ENCODE peak calls at places on chromosome 2, in eight cellular contexts. J is fibroblast of lung, A is heart right ventricle, L is heart left ventricle, T is H9, I is endothelial cell of umbilical vein, D is body of pancreas, B is RWPE2. V is an unnamed sample.

GRCh38 chr2:57453929-57454328 is 592.7 kb upstream of the VRK2 start:
- DNase-seq in A (no peak), T (no peak), B (no peak), L (no peak), I (no peak), D (no peak), J (no peak), V (no peak)

GRCh38 chr2:38825956-38826355 is 47.9 kb downstream of the GEMIN6 start:
- DNase-seq in L (no peak), T (no peak), J (no peak), I (no peak), A (no peak), D (no peak), B (no peak), V (no peak)

GRCh38 chr2:10915236-10915635 is 3.5 kb downstream of the KCNF1 start:
- DNase-seq in B (no peak), T (peak), L (no peak), D (no peak), I (no peak), A (no peak), J (no peak), V (no peak)

GRCh38 chr2:147173186-147173575 is 671.6 kb upstream of the ACVR2A start:
- DNase-seq in B (no peak), I (no peak), T (no peak), A (no peak), L (no peak), J (peak), D (no peak), V (no peak)

GRCh38 chr2:45962522-45962921 is 311.0 kb downstream of the PRKCE start:
- DNase-seq in I (peak), B (no peak), A (peak), J (peak), D (peak), L (peak), T (no peak), V (peak)

GRCh38 chr2:22281033-22281432 is 1103.9 kb upstream of the KLHL29 start:
- DNase-seq in A (peak), L (no peak), I (no peak), D (no peak), T (no peak), J (peak), B (no peak), V (peak)

GRCh38 chr2:15298769-15299168 is 262.4 kb downstream of the NBAS start:
- DNase-seq in A (no peak), I (no peak), J (peak), L (no peak), T (no peak), B (no peak), D (no peak), V (no peak)

GRCh38 chr2:101524811-101525430 is 50.0 kb upstream of the RFX8 start:
- DNase-seq in D (no peak), L (no peak), B (no peak), I (no peak), A (no peak), T (no peak), J (no peak), V (no peak)

GRCh38 chr2:39730685-39731302 is 48.3 kb downstream of the THUMPD2 start:
- DNase-seq in D (no peak), T (no peak), B (no peak), L (no peak), A (no peak), J (no peak), I (peak), V (peak)

GRCh38 chr2:78355967-78356366 is 669.5 kb upstream of the REG3G start:
- DNase-seq in L (no peak), D (no peak), B (no peak), T (no peak), I (no peak), A (no peak), J (no peak), V (no peak)

DNA sequence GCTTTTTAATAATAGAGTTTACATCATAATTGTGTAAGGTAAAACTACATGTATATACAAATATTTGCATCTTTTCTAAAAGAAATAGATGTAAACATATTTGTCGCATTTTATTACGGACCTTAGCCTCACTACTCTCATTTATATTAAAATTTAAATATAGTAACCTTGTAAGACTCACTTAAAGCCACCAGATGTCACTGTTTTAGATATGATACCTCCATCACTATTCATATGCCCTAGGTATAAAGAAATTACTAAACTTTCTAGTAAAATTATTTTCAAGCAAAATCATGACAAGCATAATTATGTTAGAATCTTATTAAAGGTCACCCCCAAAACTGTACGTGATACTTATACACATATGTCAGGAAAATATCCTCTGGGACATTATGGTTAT is 674.3 kb upstream of the REG3G start:
- DNase-seq in I (peak), A (no peak), B (no peak), D (no peak), L (no peak), T (no peak), J (no peak), V (no peak)
- TF ChIP-seq CTCF in I (no peak), A (no peak), B (peak), D (no peak), L (no peak), T (peak), J (no peak), V (no peak)

DNA sequence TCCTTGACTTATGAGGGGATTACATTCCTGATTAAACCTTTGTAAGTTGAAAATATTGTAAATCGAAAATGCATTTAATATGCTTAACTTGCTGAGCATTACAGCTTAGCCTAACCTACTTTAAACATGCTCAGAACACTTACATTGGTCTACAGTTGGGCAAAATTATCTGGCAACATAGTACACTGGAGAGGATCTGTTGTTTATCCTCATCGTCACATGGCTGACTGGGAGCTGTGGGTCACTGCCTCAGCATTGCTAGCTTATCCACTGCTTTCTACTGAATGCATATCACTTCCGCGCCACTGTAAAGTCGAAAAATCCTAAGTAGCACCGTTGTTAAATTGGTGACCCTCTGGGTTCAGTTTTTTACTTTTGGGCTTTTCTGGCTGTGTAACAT is 13.7 kb downstream of the PMS1 start:
- DNase-seq in J (no peak), L (no peak), B (no peak), D (no peak), A (no peak), T (no peak), I (no peak), V (no peak)
- H3K27ac ChIP-seq in J (no peak), L (no peak), B (no peak), D (no peak), A (no peak), T (no peak), I (no peak), V (no peak)

DNA sequence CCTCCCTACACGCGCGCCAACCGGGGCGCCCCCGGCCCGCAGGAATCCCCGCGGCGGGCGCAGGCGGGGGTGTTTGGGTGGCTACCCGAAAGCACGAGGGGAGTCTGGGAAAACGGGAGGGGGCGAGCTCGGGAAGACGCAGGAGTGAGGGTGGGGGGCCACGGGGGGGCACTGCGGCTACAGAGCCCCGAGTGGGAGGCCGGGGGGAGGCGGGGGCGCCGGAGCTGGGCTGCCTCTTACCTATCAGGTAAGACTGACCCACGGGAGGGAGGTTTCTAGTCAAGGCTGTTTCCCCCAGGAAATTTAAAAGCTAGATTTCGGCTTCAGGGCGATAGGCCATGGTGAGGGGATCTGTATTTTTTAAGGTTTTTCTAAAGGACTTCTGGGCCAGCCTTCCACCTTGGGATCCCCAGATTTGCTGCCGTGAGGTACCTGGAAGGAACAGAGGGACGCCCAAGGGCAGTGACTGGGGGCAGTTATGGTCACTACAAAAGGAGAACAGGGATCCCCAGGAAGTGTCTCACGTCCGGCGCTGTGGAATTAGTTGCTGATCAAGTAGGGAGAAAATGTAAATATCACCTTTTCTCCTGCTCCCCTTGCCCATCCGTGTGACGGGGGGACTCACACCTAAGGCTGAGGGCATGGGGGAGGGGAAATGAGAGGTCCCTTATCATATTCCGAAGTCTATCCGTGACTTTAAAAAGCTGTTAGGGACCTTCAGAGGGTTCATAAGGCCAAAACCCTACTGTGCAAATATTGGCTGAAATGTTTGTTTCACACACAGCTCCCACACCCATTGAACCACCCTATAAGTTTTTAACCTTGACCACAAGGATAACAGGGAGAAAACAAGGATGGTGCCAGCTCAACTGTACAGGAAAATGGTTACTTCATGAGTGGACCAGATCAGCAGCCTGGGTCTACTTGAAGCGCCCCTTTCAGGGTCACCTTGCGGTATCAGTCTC is 638 bp upstream of the IRS1 start:
- DNase-seq in A (peak), B (peak), J (peak), L (no peak), T (peak), I (no peak), D (peak), V (no peak)
- TF ChIP-seq CTCF in A (peak), B (peak), J (peak), L (peak), T (no peak), I (no peak), D (no peak), V (no peak)

DNA sequence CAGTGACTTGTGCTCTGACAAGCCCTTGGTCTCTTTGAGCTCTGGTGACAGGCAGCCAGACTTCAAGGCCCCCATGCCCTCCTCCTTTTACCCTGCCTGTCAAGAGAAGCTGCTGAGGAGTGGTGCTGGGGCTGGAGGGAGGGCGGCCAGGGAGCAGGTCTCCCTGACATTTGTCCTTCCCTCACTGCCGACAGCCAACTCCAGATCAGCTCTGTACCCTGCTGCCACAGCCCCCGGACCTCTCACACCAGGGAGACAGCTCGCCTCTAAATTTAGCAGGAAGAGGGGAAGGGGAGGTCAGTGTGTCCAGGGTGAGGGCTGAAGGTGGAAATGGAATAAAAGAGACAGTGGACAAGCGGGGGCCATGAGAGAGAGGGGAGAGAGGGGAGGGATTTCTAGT is 155.8 kb downstream of the TDRD15 start:
- DNase-seq in T (no peak), L (no peak), I (no peak), A (no peak), D (no peak), J (no peak), B (no peak), V (no peak)
- H3K27ac ChIP-seq in T (no peak), L (peak), I (no peak), A (peak), D (no peak), J (no peak), B (no peak), V (no peak)